ENCODE peak calls at places on chromosomes 6 and 20, in four cellular contexts. F, V, Z and S are unnamed samples.

GRCh38 chr20:13384132-13384531 is 163.1 kb downstream of the ISM1 start:
- DNase-seq in Z (no peak), V (no peak), F (no peak), S (no peak)

GRCh38 chr6:24223131-24223715 is 97.2 kb downstream of the NRSN1 start:
- DNase-seq in V (no peak), Z (peak), F (no peak), S (no peak)

GRCh38 chr6:70299456-70299855 is 3.4 kb downstream of the COL9A1 start:
- DNase-seq in F (peak), Z (no peak), V (peak), S (no peak)

GRCh38 chr20:64110411-64111068 is 3.2 kb upstream of the NPBWR2 start:
- DNase-seq in V (no peak), Z (no peak), F (no peak), S (no peak)

GRCh38 chr6:73802366-73802765 is 106.4 kb downstream of the CD109 start:
- DNase-seq in Z (no peak), F (no peak), V (no peak), S (no peak)

GRCh38 chr6:148251891-148252290 is 90.7 kb upstream of the SASH1 start:
- DNase-seq in Z (no peak), V (no peak), F (no peak), S (no peak)

GRCh38 chr6:118551063-118551672 is 3.1 kb downstream of the PLN start:
- DNase-seq in F (peak), V (peak), Z (peak), S (no peak)

GRCh38 chr20:11045412-11046175 is 371.8 kb upstream of the JAG1 start:
- DNase-seq in F (no peak), V (no peak), Z (peak), S (no peak)

GRCh38 chr6:37353761-37354525 is at the start of gene RNF8:
- DNase-seq in F (peak), V (peak), Z (peak), S (peak)

GRCh38 chr6:3848380-3848779 is 793 bp upstream of the FAM50B start:
- DNase-seq in Z (no peak), F (no peak), V (no peak), S (no peak)
- TF ChIP-seq TARDBP in Z (no peak), F (no peak), V (no peak), S (no peak)

GRCh38 chr6:8855411-8855810 is 420.1 kb upstream of the SLC35B3 start:
- DNase-seq in Z (no peak), V (no peak), F (no peak), S (no peak)
- TF ChIP-seq TARDBP in Z (no peak), V (no peak), F (no peak), S (no peak)

DNA sequence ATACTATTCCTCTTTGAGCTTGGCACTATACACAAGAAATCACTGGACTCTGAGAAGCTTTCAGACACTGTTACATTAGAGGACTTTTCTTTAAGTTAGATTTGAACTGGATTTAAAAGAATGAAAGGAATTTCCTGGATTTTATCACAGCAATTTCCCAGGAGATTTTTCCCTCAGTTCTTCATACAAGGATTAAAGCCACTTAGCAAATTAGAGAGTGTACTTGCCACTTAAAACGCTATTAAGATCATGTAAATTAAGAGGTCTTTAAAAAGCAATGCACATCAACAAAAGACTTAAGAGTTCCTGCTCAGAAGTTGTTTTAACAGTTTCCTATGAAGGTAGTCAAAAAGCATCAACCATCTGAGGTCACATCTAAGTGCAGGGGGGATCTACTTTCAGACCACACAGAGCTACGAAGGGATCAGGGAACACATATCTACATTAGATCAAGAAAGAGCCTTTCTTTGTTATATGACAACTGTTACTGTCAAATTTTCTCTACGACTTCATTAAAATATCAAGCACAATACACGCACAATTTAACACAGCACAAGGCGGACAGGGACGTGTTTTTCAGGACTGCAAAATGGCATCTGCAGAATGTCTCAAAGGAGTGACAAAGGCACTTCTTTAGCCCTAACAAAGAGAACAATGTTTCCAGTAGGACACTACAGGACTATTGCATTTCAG is 65.8 kb downstream of the EPB41L2 start:
- DNase-seq in Z (no peak), V (no peak), F (no peak), S (no peak)
- TF ChIP-seq TARDBP in Z (no peak), V (no peak), F (no peak), S (no peak)

GRCh38 chr6:88166493-88166900 is 350 bp upstream of the CNR1 start:
- DNase-seq in Z (no peak), F (peak), V (no peak), S (no peak)
- TF ChIP-seq TARDBP in Z (no peak), F (no peak), V (no peak), S (no peak)

GRCh38 chr20:20075032-20075431 is 22.7 kb downstream of the CFAP61 start:
- DNase-seq in V (no peak), F (no peak), Z (no peak), S (no peak)

GRCh38 chr20:20076297-20077065 is 24.1 kb downstream of the CFAP61 start:
- DNase-seq in V (no peak), F (no peak), Z (no peak), S (no peak)

GRCh38 chr20:20078041-20078440 is 25.7 kb downstream of the CFAP61 start:
- DNase-seq in V (no peak), F (no peak), Z (no peak), S (no peak)

GRCh38 chr20:20070871-20071726 is 18.8 kb downstream of the CFAP61 start:
- DNase-seq in V (no peak), F (peak), Z (peak), S (no peak)

GRCh38 chr20:20073851-20074252 is 21.5 kb downstream of the CFAP61 start:
- DNase-seq in F (no peak), Z (no peak), V (no peak), S (no peak)
- TF ChIP-seq TARDBP in F (no peak), Z (no peak), V (no peak), S (no peak)